ENCODE peak calls at places on chromosomes 6 and 20, in six cellular contexts. Z, C, U, S, M and Y are unnamed samples.

GRCh38 chr20:49539481-49540231 is 28.3 kb downstream of the PTGIS start:
- DNase-seq in C (no peak), U (no peak), Z (no peak), M (no peak), S (no peak), Y (no peak)

GRCh38 chr20:62304331-62305148 is 1.7 kb downstream of the ADRM1 start:
- DNase-seq in S (peak), Z (no peak), M (no peak), C (no peak), U (no peak), Y (no peak)

GRCh38 chr20:53582574-53583351 is 10.9 kb downstream of the ZNF217 start:
- DNase-seq in M (no peak), C (no peak), S (peak), U (peak), Z (no peak), Y (no peak)

GRCh38 chr6:4879724-4880372 is 103.6 kb downstream of the CDYL start:
- DNase-seq in S (no peak), C (peak), U (no peak), M (no peak), Z (no peak), Y (peak)

GRCh38 chr20:62475819-62476073 is at the start of gene GATA5:
- DNase-seq in U (no peak), M (no peak), C (no peak), Z (no peak), S (no peak), Y (peak)

GRCh38 chr20:3686867-3687321 is 5.1 kb upstream of the ADAM33 start:
- DNase-seq in C (peak), U (no peak), S (no peak), Z (peak), M (peak), Y (no peak)

GRCh38 chr6:159085396-159085895 is 40.7 kb upstream of the TAGAP start:
- DNase-seq in C (no peak), S (no peak), M (no peak), U (no peak), Z (no peak), Y (no peak)

GRCh38 chr20:10040070-10040970 is 5.5 kb downstream of the ANKEF1 start:
- DNase-seq in S (peak), U (no peak), M (no peak), Z (no peak), C (no peak), Y (no peak)

GRCh38 chr6:141607956-141608355 is 524.8 kb upstream of the GJE1 start:
- DNase-seq in S (no peak), Z (no peak), C (no peak), U (no peak), M (no peak), Y (no peak)

GRCh38 chr6:25309886-25310285 is 30.7 kb downstream of the CARMIL1 start:
- DNase-seq in S (no peak), Z (no peak), C (no peak), U (no peak), M (no peak), Y (no peak)

GRCh38 chr6:69349776-69350175 is 447.0 kb downstream of the LMBRD1 start:
- DNase-seq in S (no peak), M (no peak), Z (no peak), C (no peak), U (peak), Y (peak)

GRCh38 chr20:50855498-50856474 is 60.9 kb downstream of the BCAS4 start:
- DNase-seq in S (peak), C (no peak), M (no peak), U (no peak), Z (peak), Y (no peak)

GRCh38 chr6:33869121-33869520 is 65.3 kb upstream of the MLN start:
- DNase-seq in U (no peak), C (no peak), M (no peak), Z (no peak), S (no peak), Y (no peak)

GRCh38 chr20:52972190-52972937 is at the start of gene TSHZ2:
- DNase-seq in C (no peak), M (peak), S (no peak), U (no peak), Z (peak), Y (no peak)

GRCh38 chr6:187252-187840 is 104.9 kb upstream of the DUSP22 start:
- DNase-seq in U (no peak), M (no peak), S (no peak), C (no peak), Z (no peak), Y (no peak)

GRCh38 chr20:59933296-59933848 is at the start of gene SYCP2:
- DNase-seq in U (no peak), C (peak), M (no peak), Z (peak), S (peak), Y (peak)

GRCh38 chr6:75874224-75874623 is 125.2 kb downstream of the MYO6 start:
- DNase-seq in C (no peak), S (no peak), Z (no peak), U (no peak), M (no peak), Y (no peak)

DNA sequence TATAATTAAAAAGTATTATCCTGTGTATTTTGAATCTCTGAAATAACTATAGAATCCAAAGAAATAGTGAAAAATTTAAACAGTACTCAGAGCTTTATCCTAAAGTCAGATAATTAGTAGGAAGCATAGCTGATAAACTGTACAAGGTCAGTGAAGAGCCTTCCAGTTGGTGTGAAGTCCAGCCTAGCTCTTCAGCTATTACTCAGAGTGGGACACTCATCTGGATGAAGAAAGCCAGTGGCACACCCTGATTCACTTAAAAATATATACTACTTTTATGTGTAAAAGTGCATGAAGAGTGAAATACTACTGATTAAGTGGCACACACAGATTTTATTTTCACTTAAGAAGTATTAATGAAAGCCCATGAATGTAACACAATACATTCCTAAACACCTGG is 3.1 kb downstream of the IFNGR1 start:
- DNase-seq in C (no peak), S (no peak), M (no peak), Z (no peak), U (no peak), Y (no peak)
- TF ChIP-seq POLR2A in C (no peak), S (no peak), M (no peak), Z (no peak), U (no peak), Y (no peak)

DNA sequence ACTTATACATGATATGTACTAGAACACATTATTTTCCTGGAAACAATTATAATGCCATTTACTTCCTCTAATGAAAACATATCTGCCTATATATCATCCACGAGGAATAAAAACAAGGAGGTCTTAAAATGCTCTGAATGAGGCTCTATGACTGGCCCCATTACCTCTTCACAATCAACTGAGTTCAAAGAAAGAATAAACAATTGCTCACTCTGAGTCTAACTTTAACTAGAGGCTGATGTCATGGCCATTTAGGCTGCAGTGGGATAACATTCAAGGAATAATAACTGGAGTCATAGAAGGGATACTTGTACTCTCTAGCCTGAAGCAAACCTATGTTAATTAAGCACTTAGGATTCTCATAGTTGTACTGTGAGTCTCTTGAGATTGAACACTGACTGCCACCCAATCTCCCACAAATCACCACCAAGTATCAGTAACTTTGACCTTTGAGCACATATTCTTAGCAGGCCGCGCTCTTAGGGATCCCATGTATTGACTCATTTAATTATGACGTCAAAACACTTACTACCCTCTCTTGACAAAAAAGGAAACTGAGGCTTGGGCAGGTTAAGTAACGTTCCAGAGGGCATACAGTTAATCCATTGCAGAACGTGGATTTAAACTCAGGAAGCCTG is 70.1 kb downstream of the PERP start:
- DNase-seq in S (no peak), Z (no peak), U (no peak), M (no peak), C (no peak), Y (no peak)
- TF ChIP-seq POLR2A in S (no peak), Z (no peak), U (no peak), M (no peak), C (no peak), Y (no peak)

GRCh38 chr20:33490023-33490933 is at the start of gene CBFA2T2:
- DNase-seq in U (no peak), S (peak), C (peak), Z (peak), M (peak), Y (no peak)
- TF ChIP-seq POLR2A in U (peak), S (no peak), C (no peak), Z (peak), M (no peak), Y (no peak)

DNA sequence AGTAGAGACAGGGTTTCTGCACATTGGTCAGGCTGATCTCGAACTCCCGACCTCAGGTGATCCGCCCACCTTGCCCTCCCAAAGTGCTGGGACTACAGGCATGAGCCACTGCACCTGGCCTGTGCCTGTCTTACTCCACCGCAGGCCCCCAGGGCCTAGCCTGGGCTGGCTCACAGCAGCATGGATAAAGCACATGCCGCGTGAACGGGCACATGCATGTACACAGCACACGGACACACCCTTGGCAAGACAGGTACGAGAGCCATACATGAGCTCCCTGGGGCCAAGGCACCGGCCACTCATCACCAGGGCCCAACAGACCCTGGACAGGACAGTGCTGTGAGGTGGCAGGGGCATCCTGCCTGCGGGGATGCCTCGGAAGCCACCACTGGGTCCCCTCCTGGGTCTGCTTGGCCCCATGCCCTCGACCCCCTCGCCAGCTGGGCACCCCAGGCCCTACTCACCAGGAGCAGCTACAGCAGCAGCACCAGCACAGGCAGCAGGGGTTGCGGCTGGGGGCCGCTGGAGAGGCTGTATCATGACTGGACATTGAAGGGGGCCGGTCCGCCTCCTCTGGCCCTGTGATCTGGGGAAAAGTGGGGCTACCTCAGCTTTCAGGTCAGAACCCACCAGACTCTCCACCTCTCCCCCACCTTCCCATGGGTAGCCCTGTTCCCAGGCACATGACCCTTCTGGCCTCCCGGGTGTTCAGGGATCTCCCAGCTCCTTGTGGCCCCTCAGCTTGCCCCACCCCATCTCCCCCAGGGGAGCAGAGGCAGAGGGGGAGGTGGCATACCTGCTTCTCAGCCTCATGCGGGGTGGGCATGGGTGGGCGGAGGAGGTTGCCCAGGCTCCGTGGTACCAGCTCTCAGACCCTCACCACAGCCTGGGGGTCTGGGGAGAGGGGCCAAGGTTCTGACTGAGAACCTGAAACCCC is 3.0 kb downstream of the RGS19 start:
- DNase-seq in C (no peak), S (no peak), U (no peak), Z (no peak), M (no peak), Y (no peak)
- TF ChIP-seq POLR2A in C (no peak), S (no peak), U (no peak), Z (no peak), M (no peak), Y (no peak)

GRCh38 chr6:53795254-53795701 is 473 bp downstream of the LRRC1 start:
- DNase-seq in U (no peak), M (no peak), Z (peak), C (peak), S (no peak), Y (no peak)

GRCh38 chr6:53793318-53793975 is 1.4 kb upstream of the LRRC1 start:
- DNase-seq in Z (peak), M (no peak), U (peak), C (peak), S (peak), Y (no peak)

GRCh38 chr6:53794073-53794719 is 609 bp upstream of the LRRC1 start:
- DNase-seq in Z (peak), S (peak), C (peak), U (peak), M (peak), Y (peak)

GRCh38 chr6:53795702-53796450 is 1.1 kb downstream of the LRRC1 start:
- DNase-seq in C (peak), U (no peak), S (no peak), Z (peak), M (no peak), Y (peak)

GRCh38 chr6:53794720-53795253 is at the start of gene LRRC1:
- DNase-seq in U (peak), Z (peak), S (peak), M (peak), C (peak), Y (peak)
- TF ChIP-seq POLR2A in U (no peak), Z (peak), S (peak), M (peak), C (peak), Y (no peak)